ENCODE peak calls at places on chromosomes 4 and X, in five cellular contexts. B is fibroblast of pulmonary artery, I is hepatocyte, C is spleen, W is upper lobe of right lung. Q is an unnamed sample.

GRCh38 chr4:31467781-31468180 is 747.6 kb downstream of the PCDH7 start:
- DNase-seq in B (peak; percentile 34), I (no peak), C (no peak), W (no peak), Q (no peak)

GRCh38 chrX:51641421-51642021 is 22.8 kb upstream of the CENPVL3 start:
- DNase-seq in B (peak; percentile 72), I (peak; percentile 61), C (no peak), W (no peak), Q (peak; percentile 12)

GRCh38 chr4:48058620-48059530 is 42.3 kb downstream of the NIPAL1 start:
- DNase-seq in B (no peak), I (no peak), C (no peak), W (no peak), Q (no peak)

GRCh38 chrX:24563291-24564010 is 83.7 kb downstream of the PCYT1B start:
- DNase-seq in B (no peak), I (no peak), C (no peak), W (no peak), Q (no peak)

GRCh38 chrX:42846741-42847140 is 68.8 kb upstream of the PPP1R2C start:
- DNase-seq in B (peak; percentile 1), I (no peak), C (no peak), W (no peak), Q (no peak)

GRCh38 chr4:80931645-80932215 is 98.8 kb upstream of the BMP3 start:
- DNase-seq in B (no peak), I (no peak), C (no peak), W (no peak), Q (no peak)

GRCh38 chr4:168569066-168569908 is 72.4 kb downstream of the PALLD start:
- DNase-seq in B (no peak), I (peak; percentile 76), C (no peak), W (no peak), Q (no peak)

GRCh38 chr4:66569228-66569627 is 898.9 kb upstream of the EPHA5 start:
- DNase-seq in B (no peak), I (no peak), C (no peak), W (no peak), Q (no peak)

GRCh38 chrX:31307952-31308351 is 236.1 kb upstream of the FTHL17 start:
- DNase-seq in B (no peak), I (no peak), C (no peak), W (no peak), Q (no peak)

GRCh38 chr4:139266583-139267257 is 13.3 kb downstream of the MGARP start:
- DNase-seq in B (peak; percentile 55), I (peak; percentile 79), C (peak; percentile 91), W (peak; percentile 84), Q (peak; percentile 59)

GRCh38 chr4:72896515-72896914 is 173.0 kb downstream of the COX18 start:
- DNase-seq in B (peak; percentile 93), I (peak; percentile 46), C (no peak), W (no peak), Q (peak; percentile 14)

GRCh38 chr4:4860381-4860802 is 927 bp downstream of the MSX1 start:
- DNase-seq in B (peak; percentile 31), I (peak; percentile 22), C (no peak), W (no peak), Q (no peak)

GRCh38 chr4:59881632-59882031 is 1318.5 kb upstream of the ADGRL3 start:
- DNase-seq in B (no peak), I (no peak), C (no peak), W (no peak), Q (no peak)

GRCh38 chr4:80005863-80006262 is 67.2 kb downstream of the ANTXR2 start:
- DNase-seq in B (peak; percentile 29), I (no peak), C (no peak), W (no peak), Q (no peak)

GRCh38 chr4:140152760-140153418 is 1.1 kb downstream of the MAML3 start:
- DNase-seq in B (peak; percentile 58), I (peak; percentile 76), C (peak; percentile 91), W (peak; percentile 84), Q (no peak)

GRCh38 chr4:155248002-155248896 is 39.8 kb downstream of the NPY2R start:
- DNase-seq in B (no peak), I (no peak), C (no peak), W (no peak), Q (no peak)

GRCh38 chr4:65954416-65954815 is 284.1 kb upstream of the EPHA5 start:
- DNase-seq in B (peak; percentile 45), I (no peak), C (no peak), W (no peak), Q (no peak)

GRCh38 chr4:183618681-183619080 is 40.3 kb downstream of the RWDD4 start:
- DNase-seq in B (no peak), I (peak; percentile 70), C (no peak), W (no peak), Q (no peak)

GRCh38 chr4:109730294-109731051 is 603 bp upstream of the PLA2G12A start:
- DNase-seq in B (peak; percentile 58), I (peak; percentile 81), C (peak; percentile 87), W (peak; percentile 77), Q (peak; percentile 17)

GRCh38 chr4:10348241-10348640 is 109.0 kb downstream of the ZNF518B start:
- DNase-seq in B (no peak), I (no peak), C (no peak), W (no peak), Q (no peak)

GRCh38 chr4:72893354-72894066 is 176.0 kb downstream of the COX18 start:
- DNase-seq in B (no peak), I (no peak), C (no peak), W (no peak), Q (no peak)

GRCh38 chr4:55347610-55348228 is 1.7 kb downstream of the SRD5A3 start:
- DNase-seq in B (no peak), I (no peak), C (no peak), W (no peak), Q (no peak)

GRCh38 chr4:125985856-125986255 is 671.1 kb downstream of the FAT4 start:
- DNase-seq in B (peak; percentile 24), I (no peak), C (no peak), W (no peak), Q (no peak)

GRCh38 chr4:138616775-138617174 is 374.6 kb upstream of the SLC7A11 start:
- DNase-seq in B (peak; percentile 59), I (no peak), C (no peak), W (no peak), Q (no peak)

GRCh38 chr4:67875011-67875410 is 8.8 kb downstream of the TMPRSS11D start:
- DNase-seq in B (peak; percentile 20), I (no peak), C (no peak), W (no peak), Q (no peak)

GRCh38 chrX:87728459-87728858 is 210.9 kb downstream of the KLHL4 start:
- DNase-seq in B (no peak), I (no peak), C (no peak), W (no peak), Q (no peak)

GRCh38 chr4:106305435-106306055 is 10.5 kb downstream of the TBCK start:
- DNase-seq in B (no peak), I (no peak), C (no peak), W (no peak), Q (no peak)
- TF ChIP-seq CTCF in B (no peak), I (no peak), C (no peak), W (no peak), Q (no peak)

DNA sequence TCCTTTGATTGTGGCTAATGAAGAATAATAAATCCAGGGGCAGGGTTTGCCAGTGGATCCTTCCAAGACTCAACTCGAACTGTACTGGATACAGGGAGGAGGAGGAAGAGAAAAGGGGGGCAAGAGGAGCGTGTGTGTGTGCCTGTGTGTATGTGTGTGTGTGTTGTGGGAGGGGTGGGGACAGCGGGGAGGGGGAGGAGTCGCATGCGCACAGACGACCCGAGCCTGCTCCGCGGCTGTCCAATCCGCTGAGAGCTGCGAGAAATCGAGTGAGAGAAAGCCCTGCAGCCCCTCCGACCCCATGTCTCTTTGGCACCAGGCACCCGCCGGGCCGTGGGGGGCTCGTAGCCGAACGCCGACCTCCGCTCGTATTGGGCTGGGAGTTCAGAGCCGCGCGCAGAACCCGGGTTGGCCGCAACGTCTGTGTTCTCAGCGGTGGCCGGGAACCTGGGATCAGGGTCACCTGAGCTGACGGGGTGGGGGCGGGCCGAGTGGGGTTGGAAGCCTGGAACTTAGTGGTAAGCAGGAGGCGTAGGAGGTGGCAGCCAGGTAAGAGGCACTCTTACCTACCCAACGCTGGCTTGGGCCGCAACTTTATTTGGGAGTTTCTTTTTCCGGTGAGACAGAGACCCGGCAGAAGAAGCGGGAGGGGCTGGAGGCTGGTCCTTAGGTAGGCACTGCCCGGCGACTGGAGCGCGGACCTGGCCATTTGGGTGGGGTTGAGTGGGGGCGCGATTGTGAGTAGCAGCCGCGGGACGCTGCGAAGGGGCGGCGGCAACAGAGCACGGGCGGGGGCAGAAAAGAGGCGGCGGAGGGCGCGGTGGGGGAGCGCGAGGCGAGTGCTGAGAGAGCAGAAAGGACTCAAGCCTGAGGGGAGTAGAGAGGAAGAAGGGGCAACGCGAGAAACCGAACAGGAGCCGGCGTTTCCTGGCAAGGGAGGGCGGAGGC is 566 bp upstream of the POU4F2 start:
- DNase-seq in B (no peak), I (no peak), C (no peak), W (no peak), Q (no peak)
- H3K4me3 ChIP-seq in B (no peak overlapping the region), I (no peak overlapping the region), C (peak overlapping the region; percentile 9), W (no peak overlapping the region), Q (no peak overlapping the region)

GRCh38 chrX:77415161-77415560 is 32.0 kb upstream of the FGF16 start:
- DNase-seq in B (peak; percentile 6), I (no peak), C (no peak), W (no peak), Q (no peak)
- TF ChIP-seq CTCF in B (peak; percentile 5), I (no peak), C (no peak), W (no peak), Q (peak; percentile 3)

GRCh38 chr4:143700420-143701352 is at the start of gene FREM3:
- DNase-seq in B (peak; percentile 3), I (peak; percentile 16), C (peak; percentile 76), W (peak; percentile 64), Q (no peak)
- H3K4me3 ChIP-seq in B (no peak within 1 kb of the TSS), I (peak within 1 kb of the TSS; percentile 13), C (peak within 1 kb of the TSS; percentile 15), W (peak within 1 kb of the TSS; percentile 34), Q (no peak within 1 kb of the TSS)

DNA sequence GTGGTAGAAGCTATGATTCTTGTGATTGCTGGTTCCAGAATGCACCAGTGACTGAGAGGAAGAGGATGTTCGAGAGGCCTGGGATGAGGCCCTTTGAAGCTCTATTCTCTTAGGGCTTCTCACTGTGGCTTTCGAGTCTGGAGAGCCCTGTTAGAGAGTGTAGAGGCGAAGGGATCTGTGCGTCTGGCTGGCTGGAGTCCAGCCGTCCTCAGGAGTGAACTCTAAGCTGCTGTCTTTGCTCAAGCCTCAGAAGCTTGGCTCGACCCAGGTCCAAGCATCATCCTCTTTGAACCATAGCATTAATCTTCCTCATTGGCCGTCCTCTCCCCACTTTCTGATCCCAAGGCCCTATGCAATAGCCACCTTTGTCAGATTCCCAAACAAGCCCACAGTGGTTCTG is 51.6 kb downstream of the ELF4 start:
- DNase-seq in B (no peak), I (no peak), C (no peak), W (no peak), Q (no peak)
- TF ChIP-seq CTCF in B (no peak), I (no peak), C (no peak), W (no peak), Q (no peak)

GRCh38 chr4:86279247-86279960 is 80.4 kb downstream of the MAPK10 start:
- DNase-seq in B (no peak), I (no peak), C (no peak), W (no peak), Q (no peak)
- H3K4me3 ChIP-seq in B (no peak overlapping the region), I (no peak overlapping the region), C (no peak overlapping the region), W (no peak overlapping the region), Q (no peak overlapping the region)

Q was measured in HFF-Myc.